ENCODE peak calls at places on chromosome 19, in five cellular contexts. W is body of pancreas, F is pancreas, D is H1, Z is astrocyte of the cerebellum. S is an unnamed sample.

GRCh38 chr19:4913996-4914735 is 4.9 kb downstream of the UHRF1 start:
- DNase-seq in W (no peak), F (no peak), D (no peak), Z (no peak), S (no peak)

GRCh38 chr19:11152318-11153062 is 3.1 kb downstream of the SPC24 start:
- DNase-seq in W (peak), F (peak), D (no peak), Z (no peak), S (peak)

GRCh38 chr19:47407417-47407774 is 11.9 kb downstream of the MEIS3 start:
- DNase-seq in W (no peak), F (no peak), D (no peak), Z (no peak), S (no peak)

GRCh38 chr19:20840371-20840770 is 64.3 kb downstream of the ZNF66 start:
- DNase-seq in W (no peak), F (no peak), D (no peak), Z (no peak), S (no peak)

GRCh38 chr19:14446336-14447036 is 13.4 kb downstream of the PKN1 start:
- DNase-seq in W (no peak), F (no peak), D (no peak), Z (no peak), S (no peak)

GRCh38 chr19:45049073-45049736 is 10.4 kb downstream of the CLASRP start:
- DNase-seq in W (peak), F (peak), D (no peak), Z (no peak), S (no peak)

GRCh38 chr19:12126707-12127106 is 13.4 kb downstream of the ZNF20 start:
- DNase-seq in W (peak), F (no peak), D (peak), Z (no peak), S (no peak)

GRCh38 chr19:18156268-18156667 is 3.3 kb downstream of the PIK3R2 start:
- DNase-seq in W (no peak), F (no peak), D (no peak), Z (no peak), S (no peak)

GRCh38 chr19:4455742-4456565 is 1.6 kb downstream of the UBXN6 start:
- DNase-seq in W (peak), F (peak), D (no peak), Z (peak), S (peak)

GRCh38 chr19:20482721-20483120 is 82.9 kb downstream of the ZNF737 start:
- DNase-seq in W (peak), F (no peak), D (peak), Z (no peak), S (no peak)

GRCh38 chr19:53182202-53182601 is 11.0 kb downstream of the ZNF665 start:
- DNase-seq in W (no peak), F (no peak), D (no peak), Z (no peak), S (peak)

DNA sequence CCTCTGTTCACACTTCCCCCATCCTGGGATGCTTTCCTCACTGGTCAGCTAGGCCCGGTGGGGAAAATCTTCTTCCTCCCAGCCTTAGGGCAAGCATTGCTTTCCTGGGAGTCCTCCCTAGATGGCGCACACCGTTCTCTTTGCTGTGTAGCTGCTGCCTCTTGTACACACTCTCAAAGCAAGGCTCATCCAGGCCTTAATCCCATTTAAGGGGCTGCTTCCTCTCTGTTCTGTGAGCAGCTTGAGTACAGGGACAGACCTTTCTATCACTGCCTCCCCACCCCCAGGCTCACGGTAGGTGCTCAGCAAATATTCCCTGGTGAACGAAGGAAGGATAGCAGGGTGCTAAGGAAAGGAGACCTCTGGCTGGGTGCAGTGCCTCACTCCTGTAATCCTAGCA is 11.0 kb downstream of the SLC7A10 start:
- DNase-seq in W (no peak), F (no peak), D (no peak), Z (no peak), S (peak)
- TF ChIP-seq CTCF in W (no peak), F (no peak), D (peak), Z (peak), S (peak)

DNA sequence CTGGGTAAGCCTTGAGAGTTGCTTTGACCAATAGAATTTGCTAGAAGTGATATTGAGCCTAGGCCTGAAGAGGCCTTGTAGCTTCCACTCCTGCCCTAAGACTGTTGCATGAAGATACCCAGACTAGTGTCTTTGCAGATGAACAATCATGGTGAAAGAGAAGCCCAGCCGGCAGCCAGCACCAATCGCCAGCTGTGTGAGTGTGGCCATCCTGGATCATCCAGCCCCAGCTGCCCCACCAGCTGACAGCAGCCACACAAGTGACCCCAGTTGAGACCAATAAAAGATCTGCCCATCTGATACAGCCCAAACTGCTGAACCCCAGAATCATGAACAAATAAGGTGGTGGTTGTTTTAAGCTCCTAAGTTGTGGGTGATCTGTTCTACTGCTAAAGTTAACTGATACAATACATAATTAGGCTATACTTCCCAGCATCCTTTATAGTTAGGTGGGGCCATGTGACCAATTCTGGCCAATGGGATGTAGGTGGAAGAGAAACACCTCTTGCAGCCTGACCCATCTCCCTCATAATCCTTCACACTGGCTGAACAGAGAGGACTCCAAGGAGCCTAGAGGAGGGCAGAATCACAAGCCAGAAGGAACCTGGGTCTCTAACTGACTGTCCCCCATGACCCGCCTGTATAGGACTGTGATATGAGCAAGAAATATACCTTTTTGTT is 9.4 kb upstream of the ZNF428 start:
- DNase-seq in W (no peak), F (no peak), D (no peak), Z (no peak), S (no peak)
- H3K4me3 ChIP-seq in W (no peak), F (no peak), D (no peak), Z (no peak), S (no peak)

GRCh38 chr19:29524201-29524911 is 1.4 kb upstream of the VSTM2B start:
- DNase-seq in W (no peak), F (no peak), D (no peak), Z (no peak), S (no peak)
- TF ChIP-seq CTCF in W (no peak), F (no peak), D (peak), Z (no peak), S (no peak)

GRCh38 chr19:28012361-28012760 is 1200.6 kb downstream of the UQCRFS1 start:
- DNase-seq in W (no peak), F (no peak), D (peak), Z (no peak), S (no peak)

GRCh38 chr19:28018499-28018898 is 1194.5 kb downstream of the UQCRFS1 start:
- DNase-seq in W (no peak), F (no peak), D (no peak), Z (no peak), S (no peak)

GRCh38 chr19:28010656-28011055 is 1202.3 kb downstream of the UQCRFS1 start:
- DNase-seq in W (peak), F (no peak), D (no peak), Z (no peak), S (no peak)

GRCh38 chr19:28019371-28019770 is 1193.6 kb downstream of the UQCRFS1 start:
- DNase-seq in W (no peak), F (no peak), D (no peak), Z (no peak), S (no peak)

GRCh38 chr19:28014821-28015405 is 1198.0 kb downstream of the UQCRFS1 start:
- DNase-seq in W (no peak), F (no peak), D (no peak), Z (no peak), S (no peak)
- H3K4me3 ChIP-seq in W (no peak), F (no peak), D (no peak), Z (no peak), S (no peak)

S was measured in astrocyte of the spinal cord.